ENCODE peak calls at places on chromosome 22, in four cellular contexts. O is endothelial cell of umbilical vein, T is GM12878, G is HCT116. N is an unnamed sample.

GRCh38 chr22:22820626-22821025 is 67.0 kb upstream of the IGLL5 start:
- DNase-seq in G (no peak), T (no peak), O (no peak), N (no peak)

GRCh38 chr22:46587067-46587471 is 33.1 kb upstream of the GRAMD4 start:
- DNase-seq in O (no peak), T (peak; percentile 69), G (no peak), N (no peak)

GRCh38 chr22:23716811-23717801 is 26.3 kb downstream of the RGL4 start:
- DNase-seq in G (peak; percentile 75), T (peak; percentile 53), O (peak; percentile 83), N (peak; percentile 37)

GRCh38 chr22:30439836-30440235 is 14.3 kb downstream of the MTFP1 start:
- DNase-seq in T (no peak), G (no peak), O (no peak), N (no peak)

GRCh38 chr22:18008136-18008535 is 16.2 kb downstream of the MICAL3 start:
- DNase-seq in T (no peak), G (no peak), O (no peak), N (no peak)

GRCh38 chr22:50209893-50210292 is 9.1 kb downstream of the SELENOO start:
- DNase-seq in T (no peak), O (peak; percentile 56), G (no peak), N (no peak)

GRCh38 chr22:44025171-44026065 is 1.3 kb downstream of the PARVB start:
- DNase-seq in G (no peak), T (peak; percentile 96), O (peak; percentile 21), N (no peak)

GRCh38 chr22:24392218-24392931 is 35.0 kb upstream of the ADORA2A start:
- DNase-seq in T (no peak), O (no peak), G (no peak), N (no peak)

GRCh38 chr22:32583921-32584335 is 109.3 kb downstream of the FBXO7 start:
- DNase-seq in G (no peak), T (no peak), O (no peak), N (no peak)

GRCh38 chr22:42285604-42286003 is 15.2 kb upstream of the TCF20 start:
- DNase-seq in T (no peak), G (no peak), O (no peak), N (no peak)

GRCh38 chr22:35630891-35631290 is 13.8 kb upstream of the MB start:
- DNase-seq in O (no peak), G (no peak), T (no peak), N (no peak)

GRCh38 chr22:35628732-35629131 is 11.6 kb upstream of the MB start:
- DNase-seq in G (no peak), T (no peak), O (no peak), N (no peak)

GRCh38 chr22:35630387-35630793 is 13.3 kb upstream of the MB start:
- DNase-seq in T (no peak), G (peak; percentile 38), O (no peak), N (no peak)

GRCh38 chr22:35631597-35631996 is 14.5 kb upstream of the MB start:
- DNase-seq in O (peak; percentile 23), G (peak; percentile 65), T (no peak), N (no peak)

DNA sequence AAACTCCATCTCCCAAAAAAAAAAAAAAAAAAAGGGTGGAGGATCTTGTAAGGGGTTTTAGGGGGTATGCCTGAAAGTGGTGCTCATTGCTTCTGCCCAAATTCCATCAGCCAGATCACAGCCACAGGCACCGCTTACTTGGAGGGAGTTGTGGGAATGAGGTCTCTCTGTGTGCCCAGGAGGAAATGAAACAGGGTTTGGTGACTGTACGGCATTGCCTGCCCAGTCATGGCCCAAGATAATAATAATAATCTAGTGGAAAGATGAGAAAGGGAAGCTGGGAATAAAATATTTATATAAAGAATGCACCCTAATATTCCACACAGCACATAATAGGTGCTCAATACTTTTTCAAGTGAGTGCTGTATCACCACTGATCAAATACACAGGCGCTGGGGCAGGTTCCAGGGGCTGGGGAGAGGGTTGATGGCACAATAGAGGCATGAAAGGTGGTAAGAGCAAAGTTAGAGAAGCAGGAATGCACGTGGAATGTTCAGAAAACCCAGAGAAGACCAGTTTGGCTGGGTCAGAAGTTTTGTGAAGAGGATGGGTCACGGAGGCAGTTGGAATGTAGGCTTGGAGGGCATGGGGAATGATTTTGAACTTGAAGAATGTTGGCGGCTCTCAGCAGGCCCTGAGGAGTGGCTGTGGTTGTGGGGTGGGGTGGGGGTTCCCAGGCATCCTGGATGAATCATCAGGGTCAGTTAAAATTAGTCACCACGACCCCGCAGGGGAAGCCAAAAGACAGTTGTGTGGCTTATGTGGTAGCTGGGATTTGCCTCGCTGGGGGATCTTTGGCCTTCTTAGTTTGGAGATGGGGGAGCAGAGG is 12.5 kb upstream of the MB start:
- DNase-seq in G (peak; percentile 87), O (peak; percentile 79), T (peak; percentile 61), N (no peak)
- TF ChIP-seq POLR2AphosphoS5 in G (peak; percentile 55), O (peak; percentile 64), T (no peak), N (no peak)

GRCh38 chr22:20015187-20015625 is 1.4 kb downstream of the ARVCF start:
- DNase-seq in O (no peak), G (no peak), T (no peak), N (no peak)
- H3K9ac ChIP-seq in O (no peak overlapping the region), G (peak overlapping the region; percentile 77), T (no peak overlapping the region), N (no peak overlapping the region)

GRCh38 chr22:48513929-48514328 is 1313.7 kb downstream of the BRD1 start:
- DNase-seq in G (no peak), O (no peak), T (no peak), N (no peak)
- H3K9me3 ChIP-seq in G (no peaks in the 10 kb centered on the region), O (no peaks in the 10 kb centered on the region), T (no peaks in the 10 kb centered on the region), N (no peaks in the 10 kb centered on the region)

DNA sequence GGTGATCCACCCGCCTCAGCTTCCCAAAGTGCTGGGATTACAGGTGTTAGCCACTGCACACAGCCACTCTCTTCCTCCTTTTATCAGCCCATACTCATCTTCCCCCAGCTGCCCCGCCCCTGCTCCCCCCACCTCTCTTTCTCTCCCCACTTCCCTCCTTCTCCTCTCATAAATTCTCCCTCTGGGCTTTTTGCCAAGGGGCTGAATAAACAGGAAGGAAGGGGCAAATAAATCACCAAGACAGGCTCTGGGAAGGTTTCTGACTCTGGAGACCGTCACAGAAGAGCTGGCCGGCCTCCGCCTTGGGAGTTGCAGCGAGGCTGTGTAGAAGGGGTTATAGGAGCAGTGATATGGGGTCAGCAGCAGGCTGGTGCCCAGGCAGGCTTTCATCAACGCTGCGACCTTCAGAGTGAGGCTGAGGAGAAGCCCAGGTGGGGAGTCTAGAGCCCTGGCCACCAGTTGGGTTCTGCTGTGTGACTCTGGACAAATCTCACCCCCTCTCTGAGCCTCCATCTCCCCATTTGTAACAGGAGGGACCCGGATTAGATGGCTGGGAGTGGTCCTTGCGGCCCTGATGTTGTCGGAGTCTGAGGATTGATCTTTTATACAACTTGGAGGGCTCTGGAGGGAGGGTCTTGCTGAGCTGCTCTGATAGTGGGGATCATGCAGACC is 62.6 kb upstream of the RASD2 start:
- DNase-seq in O (peak; percentile 80), G (peak; percentile 27), T (no peak), N (peak; percentile 98)
- TF ChIP-seq POLR2AphosphoS5 in O (peak; percentile 57), G (peak; percentile 27), T (no peak), N (peak; percentile 62)

GRCh38 chr22:20247010-20247505 is 21.1 kb downstream of the RTN4R start:
- DNase-seq in O (no peak), T (peak; percentile 43), G (no peak), N (no peak)
- H3K9ac ChIP-seq in O (no peak overlapping the region), T (no peak overlapping the region), G (no peak overlapping the region), N (no peak overlapping the region)

GRCh38 chr22:48799227-48799970 is 1028.3 kb downstream of the BRD1 start:
- DNase-seq in T (no peak), O (no peak), G (no peak), N (no peak)

GRCh38 chr22:48797731-48798130 is 1029.9 kb downstream of the BRD1 start:
- DNase-seq in G (no peak), T (no peak), O (no peak), N (no peak)

GRCh38 chr22:48796295-48797015 is 1031.2 kb downstream of the BRD1 start:
- DNase-seq in G (no peak), T (no peak), O (no peak), N (no peak)

GRCh38 chr22:48800036-48800885 is 1027.4 kb downstream of the BRD1 start:
- DNase-seq in O (no peak), G (no peak), T (no peak), N (no peak)

DNA sequence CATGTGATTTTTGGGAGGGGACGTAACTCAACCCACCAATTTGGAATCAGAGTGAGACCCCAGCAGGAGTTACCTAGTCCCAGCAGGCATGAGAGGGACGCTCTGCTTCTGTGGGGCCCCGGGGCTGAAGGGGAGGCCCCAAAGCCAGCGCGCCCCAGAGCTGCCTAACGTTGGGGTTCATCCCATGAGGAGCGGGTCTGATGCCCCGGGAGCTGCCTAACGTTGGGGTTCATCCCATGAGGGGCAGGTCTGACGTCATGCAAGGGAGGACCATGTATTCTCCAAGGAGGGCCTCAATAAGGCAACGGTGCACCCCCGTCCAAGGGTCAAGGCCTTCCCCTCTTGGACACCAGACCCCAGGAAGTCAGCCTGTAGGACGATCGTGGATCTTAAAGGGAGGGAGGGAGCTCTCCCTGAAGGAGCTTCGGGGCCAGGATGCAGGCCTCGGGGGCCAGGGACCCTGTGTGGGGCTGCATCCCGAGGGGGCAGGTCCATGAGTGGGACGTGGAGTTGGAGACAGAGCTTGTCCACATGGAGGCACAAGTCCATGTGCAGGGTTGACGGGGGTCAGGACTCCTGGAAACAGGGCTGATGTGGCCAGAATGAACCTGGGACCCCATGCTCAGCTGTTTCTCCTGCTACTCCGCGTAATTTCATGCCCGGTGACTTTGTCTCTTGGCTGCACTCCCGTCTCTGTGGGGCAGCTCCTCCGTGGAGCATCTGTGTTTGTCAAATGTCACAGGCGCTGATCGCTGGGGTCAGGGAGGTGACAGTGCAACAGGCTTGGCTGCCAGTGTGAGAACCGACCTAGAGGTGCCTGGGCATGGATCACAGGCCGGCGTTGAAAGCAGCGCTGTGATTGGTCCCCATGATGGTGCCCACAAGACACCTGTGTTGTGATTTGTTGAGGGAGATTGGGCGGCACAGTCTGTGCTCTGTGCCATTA is 1029.1 kb downstream of the BRD1 start:
- DNase-seq in G (no peak), T (no peak), O (no peak), N (no peak)
- H3K9me3 ChIP-seq in G (no peaks in the 10 kb centered on the region), T (no peaks in the 10 kb centered on the region), O (peaks cover 14% of the 10 kb centered on the region), N (no peaks in the 10 kb centered on the region)

DNA sequence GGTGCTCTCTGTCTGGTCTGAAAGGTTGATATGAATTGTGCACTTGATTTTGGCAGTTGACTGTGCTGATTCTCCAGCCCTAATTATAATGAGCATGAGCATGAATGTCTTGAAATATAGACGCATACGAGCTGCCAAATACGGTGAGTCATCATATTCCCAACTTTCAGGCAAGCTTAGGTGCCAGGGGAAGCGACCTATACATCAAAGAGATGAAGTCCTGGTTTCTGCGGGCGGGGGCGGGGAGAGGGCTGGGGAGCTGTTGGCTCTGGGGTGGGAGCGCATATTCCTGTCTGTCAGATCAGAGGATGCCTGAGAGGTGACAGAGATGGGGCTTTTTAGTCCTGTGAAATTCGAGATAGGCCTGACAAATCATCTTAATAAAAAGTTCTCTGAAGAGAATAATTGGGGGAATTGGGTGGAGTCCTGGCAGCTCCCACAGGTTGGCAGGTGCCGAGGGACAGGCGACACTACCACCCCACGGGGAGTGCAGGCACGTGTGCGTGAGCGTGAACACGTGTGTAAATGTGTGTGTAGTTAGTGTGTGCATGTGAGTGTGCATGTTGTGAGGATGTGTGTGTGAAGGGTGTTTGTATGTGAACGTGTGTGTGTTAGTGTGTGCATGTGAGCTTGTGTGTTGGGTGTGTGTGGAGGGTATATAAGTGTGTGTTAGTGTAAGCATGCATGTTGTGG is 865.3 kb downstream of the TBC1D22A start:
- DNase-seq in G (peak; percentile 7), T (no peak), O (no peak), N (no peak)
- TF ChIP-seq POLR2AphosphoS5 in G (no peak), T (no peak), O (no peak), N (no peak)